ENCODE peak calls at places on chromosomes 11 and 22, in nine cellular contexts. Q, K, C, G, L, U, H, W and F are unnamed samples.

GRCh38 chr22:36999463-36999862 is 19.8 kb downstream of the TST start:
- DNase-seq in Q (no peak), K (no peak), C (no peak), G (no peak), L (no peak), U (no peak), H (no peak), W (no peak), F (no peak)

GRCh38 chr22:19862616-19863246 is 8.1 kb upstream of the GNB1L start:
- DNase-seq in Q (no peak), K (no peak), C (no peak), G (peak; percentile 10), L (no peak), U (no peak), H (no peak), W (no peak), F (no peak)

GRCh38 chr22:40727607-40728325 is 48.5 kb downstream of the MCHR1 start:
- DNase-seq in Q (no peak), K (no peak), C (no peak), G (no peak), L (no peak), U (no peak), H (no peak), W (no peak), F (no peak)

GRCh38 chr22:29206372-29207230 is 905 bp downstream of the EMID1 start:
- DNase-seq in Q (no peak), K (no peak), C (no peak), G (no peak), L (no peak), U (no peak), H (no peak), W (no peak), F (no peak)

GRCh38 chr22:17135153-17135760 is 14.1 kb upstream of the TMEM121B start:
- DNase-seq in Q (no peak), K (no peak), C (no peak), G (no peak), L (no peak), U (no peak), H (no peak), W (no peak), F (no peak)

GRCh38 chr22:40302149-40302548 is 44.2 kb upstream of the ADSL start:
- DNase-seq in Q (no peak), K (no peak), C (no peak), G (no peak), L (no peak), U (no peak), H (no peak), W (no peak), F (no peak)

GRCh38 chr11:105144887-105145286 is 5.3 kb upstream of the CARD18 start:
- DNase-seq in Q (no peak), K (no peak), C (no peak), G (no peak), L (no peak), U (peak; percentile 54), H (no peak), W (no peak), F (peak; percentile 40)

GRCh38 chr11:72010529-72011233 is 12.0 kb downstream of the IL18BP start:
- DNase-seq in Q (no peak), K (no peak), C (no peak), G (no peak), L (no peak), U (no peak), H (no peak), W (no peak), F (no peak)

GRCh38 chr22:37018815-37019308 is 385 bp downstream of the TST start:
- DNase-seq in Q (peak; percentile 83), K (peak; percentile 72), C (peak; percentile 19), G (peak; percentile 86), L (peak; percentile 91), U (peak; percentile 65), H (no peak), W (peak; percentile 74), F (no peak)

GRCh38 chr22:29205598-29206371 is at the start of gene EMID1:
- DNase-seq in Q (no peak), K (peak; percentile 37), C (no peak), G (peak; percentile 80), L (peak; percentile 90), U (peak; percentile 36), H (no peak), W (peak; percentile 37), F (no peak)

GRCh38 chr11:14583252-14584105 is 60.1 kb upstream of the PDE3B start:
- DNase-seq in Q (no peak), K (no peak), C (no peak), G (no peak), L (no peak), U (peak; percentile 9), H (no peak), W (peak; percentile 47), F (no peak)

GRCh38 chr11:34198523-34198922 is 93.1 kb downstream of the NAT10 start:
- DNase-seq in Q (no peak), K (no peak), C (peak; percentile 14), G (no peak), L (no peak), U (no peak), H (no peak), W (no peak), F (no peak)

DNA sequence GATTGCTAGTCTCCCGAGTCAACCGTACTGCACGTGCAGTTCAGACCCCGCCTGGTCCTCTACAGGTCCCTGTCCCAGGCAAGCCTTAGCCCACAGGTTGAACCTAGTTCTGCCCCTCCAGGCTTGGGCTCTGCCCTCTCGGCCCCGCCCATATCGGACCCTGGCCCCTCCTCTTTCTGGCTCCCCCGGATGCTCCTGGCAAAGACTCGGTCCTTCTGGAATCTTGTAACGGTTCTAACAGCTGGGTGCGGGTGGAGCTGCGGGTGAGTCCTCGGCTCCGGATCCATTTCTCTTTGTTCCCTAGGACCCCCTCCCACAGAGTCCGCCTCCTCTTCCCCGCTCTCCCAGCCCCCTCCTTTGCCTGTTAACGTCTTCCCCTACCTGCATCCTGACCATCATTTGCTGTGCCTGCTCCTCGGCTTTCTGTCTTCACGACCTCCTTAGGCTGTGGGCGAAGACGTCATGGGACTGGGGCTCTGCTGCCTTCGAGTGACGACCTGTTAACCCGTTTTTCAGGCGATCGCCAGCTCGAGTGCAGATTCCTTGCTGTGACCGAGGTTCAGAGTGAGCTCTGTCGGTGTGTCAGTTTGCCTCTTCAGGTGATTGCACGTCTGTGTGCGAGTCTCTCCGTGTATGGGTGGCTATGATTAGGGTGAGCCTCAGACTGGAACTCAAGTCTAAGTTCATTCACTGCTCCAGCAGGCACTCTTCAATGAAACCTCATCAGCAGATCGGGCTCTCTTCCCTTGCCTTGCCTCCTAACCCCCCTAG is at the start of gene DNHD1:
- DNase-seq in Q (no peak), K (no peak), C (no peak), G (no peak), L (peak; percentile 47), U (no peak), H (no peak), W (no peak), F (no peak)
- H3K4me3 ChIP-seq in Q (peak within 1 kb of the TSS; percentile 44), K (no peak within 1 kb of the TSS), C (no peak within 1 kb of the TSS), G (no peak within 1 kb of the TSS), L (peak within 1 kb of the TSS; percentile 9), U (no peak within 1 kb of the TSS), H (no peak within 1 kb of the TSS), W (peak within 1 kb of the TSS; percentile 38), F (no peak within 1 kb of the TSS)

GRCh38 chr11:129373489-129373953 is 2.1 kb upstream of the BARX2 start:
- DNase-seq in Q (no peak), K (no peak), C (no peak), G (no peak), L (no peak), U (no peak), H (no peak), W (no peak), F (no peak)
- H3K4me3 ChIP-seq in Q (peak overlapping the region; percentile 60), K (peak overlapping the region; percentile 47), C (peak overlapping the region; percentile 20), G (peak overlapping the region; percentile 4), L (peak overlapping the region; percentile 40), U (peak overlapping the region; percentile 36), H (no peak overlapping the region), W (peak overlapping the region; percentile 56), F (peak overlapping the region; percentile 23)

DNA sequence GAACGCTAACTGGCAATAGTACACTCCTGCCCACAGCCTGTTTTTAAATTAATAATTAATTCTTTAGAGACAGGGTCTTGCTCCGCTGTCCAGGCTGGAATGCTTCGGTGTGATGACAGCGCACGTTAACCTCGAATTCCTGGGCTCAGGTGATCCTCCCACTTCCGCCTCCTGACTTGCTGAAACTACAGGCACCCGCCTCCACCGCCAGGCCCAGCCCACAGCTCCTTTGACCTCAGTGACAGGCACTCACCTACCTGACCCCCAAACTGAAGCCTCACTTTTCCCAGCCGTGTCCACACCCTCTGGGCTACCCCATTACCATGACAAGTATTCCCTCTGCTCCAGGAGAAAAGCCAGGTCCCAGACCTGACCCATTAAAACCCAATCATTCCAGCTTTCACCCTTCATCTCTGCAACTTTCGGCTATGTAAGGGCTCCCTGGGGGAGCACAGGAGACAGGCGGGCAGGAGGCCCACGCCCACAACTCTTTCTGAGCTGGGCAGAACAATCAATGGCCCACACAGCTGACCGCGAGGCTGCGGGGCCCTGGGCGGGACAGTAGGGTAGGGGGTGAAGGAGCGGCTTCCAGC is 730 bp downstream of the LMNTD2 start:
- DNase-seq in Q (no peak), K (no peak), C (no peak), G (peak; percentile 89), L (peak; percentile 59), U (no peak), H (no peak), W (no peak), F (no peak)
- H3K4me3 ChIP-seq in Q (peak overlapping the region; percentile 83), K (peak overlapping the region; percentile 82), C (peak overlapping the region; percentile 55), G (peak overlapping the region; percentile 3), L (peak overlapping the region; percentile 98), U (peak overlapping the region; percentile 61), H (peak overlapping the region; percentile 50), W (peak overlapping the region; percentile 91), F (peak overlapping the region; percentile 60)

GRCh38 chr11:46385169-46386004 is 3.9 kb downstream of the MDK start:
- DNase-seq in Q (no peak), K (no peak), C (no peak), G (peak; percentile 67), L (peak; percentile 85), U (no peak), H (no peak), W (no peak), F (no peak)

GRCh38 chr11:46382644-46383403 is 1.4 kb downstream of the MDK start:
- DNase-seq in Q (no peak), K (no peak), C (no peak), G (no peak), L (peak; percentile 50), U (peak; percentile 63), H (no peak), W (no peak), F (no peak)

GRCh38 chr11:46381836-46382643 is 571 bp downstream of the MDK start:
- DNase-seq in Q (no peak), K (no peak), C (no peak), G (peak; percentile 85), L (peak; percentile 86), U (peak; percentile 19), H (no peak), W (no peak), F (no peak)

GRCh38 chr11:46383974-46384701 is 2.7 kb downstream of the MDK start:
- DNase-seq in Q (no peak), K (no peak), C (no peak), G (peak; percentile 45), L (no peak), U (no peak), H (no peak), W (no peak), F (no peak)

GRCh38 chr11:46383404-46383758 is 1.9 kb downstream of the MDK start:
- DNase-seq in Q (no peak), K (no peak), C (no peak), G (no peak), L (peak; percentile 20), U (no peak), H (no peak), W (no peak), F (no peak)
- H3K4me3 ChIP-seq in Q (no peak overlapping the region), K (no peak overlapping the region), C (no peak overlapping the region), G (no peak overlapping the region), L (no peak overlapping the region), U (no peak overlapping the region), H (no peak overlapping the region), W (no peak overlapping the region), F (no peak overlapping the region)

GRCh38 chr11:94513091-94513490 is 830 bp downstream of the C11orf97 start:
- DNase-seq in Q (no peak), K (no peak), C (no peak), G (no peak), L (no peak), U (no peak), H (no peak), W (no peak), F (no peak)
- H3K4me3 ChIP-seq in Q (no peak overlapping the region), K (no peak overlapping the region), C (no peak overlapping the region), G (no peak overlapping the region), L (no peak overlapping the region), U (no peak overlapping the region), H (no peak overlapping the region), W (no peak overlapping the region), F (no peak overlapping the region)